ENCODE peak calls at places on chromosomes 7 and 10, in five cellular contexts. C, X, K, A and Q are unnamed samples. For H3K4me1, the result is how much of the 10 kb centered on the place peaks cover.

GRCh38 chr10:79905322-79906314 is 43.3 kb downstream of the SFTPD start:
- DNase-seq in C (no peak), X (no peak), K (peak), A (no peak), Q (no peak)

GRCh38 chr7:133695976-133696531 is 431.1 kb upstream of the LRGUK start:
- DNase-seq in C (no peak), X (no peak), K (no peak), A (no peak), Q (no peak)

GRCh38 chr10:130558778-130559177 is 422.6 kb downstream of the GLRX3 start:
- DNase-seq in C (no peak), X (no peak), K (no peak), A (no peak), Q (no peak)

GRCh38 chr7:69776611-69777010 is 178.3 kb downstream of the AUTS2 start:
- DNase-seq in C (no peak), X (no peak), K (no peak), A (no peak), Q (no peak)

GRCh38 chr7:29289156-29290021 is 94.8 kb downstream of the CHN2 start:
- DNase-seq in C (no peak), X (no peak), K (peak), A (no peak), Q (no peak)

GRCh38 chr10:33365871-33366411 is 31.5 kb upstream of the NRP1 start:
- DNase-seq in C (no peak), X (no peak), K (no peak), A (no peak), Q (no peak)

GRCh38 chr10:93701903-93702277 is 502 bp downstream of the FRA10AC1 start:
- DNase-seq in C (peak), X (peak), K (no peak), A (peak), Q (no peak)

GRCh38 chr7:56083150-56083785 is 9.5 kb downstream of the PHKG1 start:
- DNase-seq in C (peak), X (peak), K (peak), A (no peak), Q (peak)

GRCh38 chr7:150972094-150972493 is 6.0 kb downstream of the KCNH2 start:
- DNase-seq in C (no peak), X (peak), K (no peak), A (no peak), Q (peak)

GRCh38 chr7:118870187-118870586 is 645.7 kb downstream of the ANKRD7 start:
- DNase-seq in C (no peak), X (no peak), K (no peak), A (no peak), Q (no peak)

DNA sequence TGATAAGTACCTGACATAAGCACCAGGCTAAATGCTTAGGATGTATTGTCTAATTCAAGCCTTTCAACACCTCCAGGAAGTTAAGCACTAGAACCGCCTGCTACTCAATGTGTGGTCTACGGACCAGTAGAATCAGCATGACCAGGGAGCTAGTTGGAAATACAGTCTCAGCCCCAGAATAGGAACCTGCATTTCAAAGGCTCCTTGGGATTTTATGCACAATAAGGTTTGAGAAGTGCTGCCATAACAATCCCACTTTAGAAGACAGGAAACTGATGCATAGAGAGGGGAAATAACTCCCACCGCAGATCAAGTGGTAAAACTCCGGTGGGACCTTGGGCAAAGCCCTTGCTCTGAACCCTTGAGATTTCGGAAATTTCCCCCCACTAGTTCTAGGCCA is 8.8 kb upstream of the DUSP5 start:
- DNase-seq in C (no peak), X (no peak), K (no peak), A (no peak), Q (no peak)
- H3K4me1 ChIP-seq in C (under half), X (under half), K (under half), A (under half), Q (under half)

GRCh38 chr10:77313066-77313750 is 324.4 kb downstream of the KCNMA1 start:
- DNase-seq in C (no peak), X (no peak), K (no peak), A (no peak), Q (no peak)
- H3K4me1 ChIP-seq in C (under half), X (under half), K (under half), A (under half), Q (under half)

GRCh38 chr10:17024461-17024860 is 105.2 kb downstream of the CUBN start:
- DNase-seq in C (no peak), X (no peak), K (no peak), A (no peak), Q (no peak)

GRCh38 chr10:17021661-17022060 is 108.0 kb downstream of the CUBN start:
- DNase-seq in C (no peak), X (no peak), K (no peak), A (no peak), Q (no peak)

GRCh38 chr10:17022399-17022798 is 107.2 kb downstream of the CUBN start:
- DNase-seq in C (no peak), X (no peak), K (no peak), A (no peak), Q (no peak)

GRCh38 chr10:17022898-17023297 is 106.7 kb downstream of the CUBN start:
- DNase-seq in C (no peak), X (no peak), K (no peak), A (no peak), Q (no peak)

GRCh38 chr10:17023386-17024298 is 106.0 kb downstream of the CUBN start:
- DNase-seq in C (no peak), X (peak), K (peak), A (peak), Q (peak)
- H3K4me1 ChIP-seq in C (under half), X (under half), K (under half), A (half or more), Q (under half)

GRCh38 chr10:123890246-123890645 is 1.4 kb downstream of the CPXM2 start:
- DNase-seq in C (no peak), X (no peak), K (no peak), A (no peak), Q (peak)

GRCh38 chr10:123890761-123891146 is 853 bp downstream of the CPXM2 start:
- DNase-seq in C (no peak), X (no peak), K (no peak), A (no peak), Q (peak)

GRCh38 chr10:123889821-123890220 is 1.8 kb downstream of the CPXM2 start:
- DNase-seq in C (no peak), X (no peak), K (no peak), A (no peak), Q (peak)

GRCh38 chr10:123886292-123886691 is 5.3 kb downstream of the CPXM2 start:
- DNase-seq in C (no peak), X (no peak), K (no peak), A (no peak), Q (no peak)

GRCh38 chr10:123888751-123889150 is 2.9 kb downstream of the CPXM2 start:
- DNase-seq in C (no peak), X (no peak), K (no peak), A (no peak), Q (peak)
- H3K4me1 ChIP-seq in C (under half), X (under half), K (under half), A (under half), Q (half or more)

GRCh38 chr7:102424787-102425218 is 8.6 kb upstream of the ORAI2 start:
- DNase-seq in C (no peak), X (no peak), K (no peak), A (no peak), Q (no peak)
- H3K4me1 ChIP-seq in C (under half), X (under half), K (under half), A (half or more), Q (under half)

GRCh38 chr10:35346248-35346647 is 9.9 kb downstream of the CCNY start:
- DNase-seq in C (no peak), X (no peak), K (no peak), A (no peak), Q (no peak)

GRCh38 chr10:35347899-35348608 is 11.7 kb downstream of the CCNY start:
- DNase-seq in C (no peak), X (no peak), K (no peak), A (no peak), Q (no peak)

GRCh38 chr10:35345383-35345742 is 9.1 kb downstream of the CCNY start:
- DNase-seq in C (no peak), X (no peak), K (no peak), A (no peak), Q (no peak)

GRCh38 chr10:35348609-35349388 is 12.5 kb downstream of the CCNY start:
- DNase-seq in C (no peak), X (no peak), K (no peak), A (no peak), Q (no peak)

DNA sequence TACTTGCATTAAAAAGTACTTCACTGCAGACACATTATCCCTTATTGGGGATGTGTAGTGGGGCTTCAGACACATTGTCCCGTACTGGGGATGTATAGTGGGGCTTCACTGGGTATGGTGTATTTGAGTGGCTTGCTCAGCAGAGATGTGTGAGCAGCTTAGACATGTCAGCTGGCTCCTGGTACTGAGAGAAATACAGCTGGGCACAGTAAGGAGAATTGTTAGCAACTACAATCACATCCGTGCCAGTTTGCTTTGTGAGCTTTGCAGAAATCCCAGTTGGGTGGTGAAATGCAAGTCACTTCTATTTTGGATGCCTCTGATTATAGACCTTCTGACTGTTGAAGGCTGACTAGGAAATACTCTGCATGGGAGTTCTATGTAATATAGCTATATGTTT is 10.8 kb downstream of the CCNY start:
- DNase-seq in C (no peak), X (no peak), K (peak), A (no peak), Q (no peak)
- H3K4me1 ChIP-seq in C (under half), X (under half), K (half or more), A (half or more), Q (half or more)